ENCODE peak calls at places on chromosome 11, in five cellular contexts. J, Z, P, X and S are unnamed samples.

GRCh38 chr11:17259519-17259918 is 17.0 kb upstream of the NUCB2 start:
- DNase-seq in J (no peak), Z (no peak), P (no peak), X (no peak), S (no peak)

GRCh38 chr11:126341760-126342161 is 13.7 kb upstream of the ST3GAL4 start:
- DNase-seq in J (no peak), Z (no peak), P (no peak), X (no peak), S (no peak)

GRCh38 chr11:133382217-133382746 is 150.0 kb downstream of the OPCML start:
- DNase-seq in J (no peak), Z (no peak), P (no peak), X (no peak), S (no peak)

GRCh38 chr11:69186316-69187266 is 30.9 kb downstream of the SMIM38 start:
- DNase-seq in J (no peak), Z (no peak), P (no peak), X (no peak), S (no peak)

GRCh38 chr11:65903068-65903481 is 2.9 kb upstream of the FOSL1 start:
- DNase-seq in J (peak), Z (no peak), P (peak), X (no peak), S (no peak)

GRCh38 chr11:122100222-122101080 is 15.6 kb downstream of the BLID start:
- DNase-seq in J (peak), Z (peak), P (no peak), X (no peak), S (peak)

GRCh38 chr11:110430267-110431211 is 791 bp downstream of the FDX1 start:
- DNase-seq in J (no peak), Z (peak), P (no peak), X (peak), S (peak)

GRCh38 chr11:2867142-2867541 is 18.4 kb downstream of the CDKN1C start:
- DNase-seq in J (no peak), Z (no peak), P (no peak), X (no peak), S (no peak)

GRCh38 chr11:119713361-119714040 is 15.5 kb downstream of the NECTIN1 start:
- DNase-seq in J (no peak), Z (no peak), P (no peak), X (no peak), S (no peak)

GRCh38 chr11:96448225-96448624 is 58.4 kb downstream of the JRKL start:
- DNase-seq in J (no peak), Z (no peak), P (no peak), X (no peak), S (no peak)

GRCh38 chr11:35980646-35981402 is 37.0 kb downstream of the LDLRAD3 start:
- DNase-seq in J (peak), Z (no peak), P (no peak), X (no peak), S (no peak)

GRCh38 chr11:12981879-12982531 is 27.1 kb upstream of the RASSF10 start:
- DNase-seq in J (no peak), Z (no peak), P (no peak), X (no peak), S (no peak)

GRCh38 chr11:63670738-63671321 is 346 bp downstream of the ATL3 start:
- DNase-seq in J (peak), Z (peak), P (no peak), X (peak), S (peak)

GRCh38 chr11:93840981-93841380 is 9.4 kb downstream of the VSTM5 start:
- DNase-seq in J (no peak), Z (no peak), P (no peak), X (no peak), S (no peak)

GRCh38 chr11:64720640-64721358 is 2.2 kb downstream of the NRXN2 start:
- DNase-seq in J (no peak), Z (peak), P (no peak), X (no peak), S (no peak)